ENCODE peak calls at places on chromosomes 7 and 10, in six cellular contexts. N is left lobe of liver; G is effector memory CD8-positive, alpha-beta T cell; F is activated T-cell treated with anti-CD3 and anti-CD28 coated beads, Interleukin-2, amount 50 U/mL, for 4 hours; T is thoracic aorta; A is activated B cell treated with CpG ODN at 0.5 μM for 24 hours. L is an unnamed sample.

GRCh38 chr10:69338547-69339450 is 60.5 kb downstream of the HK1 start:
- ATAC-seq in N (no peak), G (no peak), F (no peak), T (no peak), A (no peak), L (no peak)

GRCh38 chr10:96655577-96656213 is 64.6 kb downstream of the PIK3AP1 start:
- ATAC-seq in N (peak; percentile 51), G (no peak), F (no peak), T (no peak), A (no peak), L (no peak)

GRCh38 chr7:100173806-100174495 is 3.2 kb downstream of the GPC2 start:
- ATAC-seq in N (no peak), G (no peak), F (no peak), T (no peak), A (no peak), L (no peak)

GRCh38 chr7:24756545-24756988 is 697 bp downstream of the GSDME start:
- ATAC-seq in N (peak; percentile 8), G (peak; percentile 29), F (peak; percentile 18), T (no peak), A (peak; percentile 15), L (peak; percentile 39)

GRCh38 chr10:63481815-63482421 is 16.1 kb upstream of the JMJD1C start:
- ATAC-seq in N (no peak), G (no peak), F (no peak), T (no peak), A (no peak), L (no peak)

GRCh38 chr10:112347709-112348671 is 25.9 kb upstream of the ACSL5 start:
- ATAC-seq in N (peak; percentile 67), G (no peak), F (no peak), T (no peak), A (no peak), L (no peak)

GRCh38 chr10:27503498-27504006 is 552 bp upstream of the RAB18 start:
- ATAC-seq in N (no peak), G (peak; percentile 0), F (no peak), T (no peak), A (no peak), L (no peak)

GRCh38 chr7:46393142-46393541 is 472.1 kb upstream of the IGFBP3 start:
- ATAC-seq in N (no peak), G (no peak), F (no peak), T (no peak), A (no peak), L (no peak)

GRCh38 chr10:14405076-14406065 is 74.6 kb upstream of the FRMD4A start:
- ATAC-seq in N (no peak), G (no peak), F (no peak), T (peak; percentile 49), A (no peak), L (no peak)

GRCh38 chr7:114627231-114627630 is 212.6 kb downstream of the FOXP2 start:
- ATAC-seq in N (no peak), G (no peak), F (no peak), T (no peak), A (no peak), L (no peak)

GRCh38 chr7:129205987-129206785 is 17.8 kb downstream of the SMO start:
- ATAC-seq in N (peak; percentile 20), G (peak; percentile 88), F (no peak), T (no peak), A (no peak), L (peak; percentile 54)

GRCh38 chr10:97782455-97783228 is 10.8 kb upstream of the SFRP5 start:
- ATAC-seq in N (peak; percentile 30), G (no peak), F (no peak), T (no peak), A (no peak), L (no peak)

GRCh38 chr7:2242541-2243482 is 786 bp downstream of the NUDT1 start:
- ATAC-seq in N (peak; percentile 11), G (peak; percentile 56), F (peak; percentile 54), T (no peak), A (peak; percentile 44), L (peak; percentile 51)

GRCh38 chr7:117791877-117792780 is 81.1 kb downstream of the CTTNBP2 start:
- ATAC-seq in N (peak; percentile 55), G (no peak), F (no peak), T (no peak), A (no peak), L (peak; percentile 82)

L was measured in stimulated activated memory B cell treated with anti-CD40 and anti-IgM and Interleukin-4, amounts not matched to agents 10 μg/mL and 1 μg/mL and 100 μg/mL, for 72 hours.